ENCODE peak calls at places on chromosomes 4 and X, in five cellular contexts. Z, C, Y, H and F are unnamed samples.
A peak's percentile ranks its signal among the peaks of the same experiment; 100 is the strongest.

GRCh38 chrX:17077349-17077748 is 130.9 kb downstream of the REPS2 start:
- DNase-seq in Z (peak; percentile 2), C (no peak), Y (no peak), H (no peak), F (no peak)

GRCh38 chrX:103483720-103484119 is 35.6 kb downstream of the RAB40A start:
- DNase-seq in Z (no peak), C (no peak), Y (no peak), H (no peak), F (no peak)

GRCh38 chr4:10403633-10404445 is 53.4 kb downstream of the ZNF518B start:
- DNase-seq in Z (peak; percentile 30), C (peak; percentile 60), Y (peak; percentile 57), H (peak; percentile 2), F (peak; percentile 75)

GRCh38 chrX:41381685-41382084 is 47.7 kb downstream of the DDX3X start:
- DNase-seq in Z (peak; percentile 94), C (peak; percentile 12), Y (no peak), H (peak; percentile 43), F (peak; percentile 79)

GRCh38 chrX:13029341-13029740 is 15.1 kb downstream of the FAM9C start:
- DNase-seq in Z (peak; percentile 53), C (peak; percentile 33), Y (no peak), H (no peak), F (peak; percentile 62)

GRCh38 chrX:92231391-92231790 is 452.2 kb downstream of the PCDH11X start:
- DNase-seq in Z (no peak), C (no peak), Y (no peak), H (no peak), F (no peak)

GRCh38 chrX:118116308-118117068 is at the start of gene KLHL13:
- DNase-seq in Z (peak; percentile 5), C (peak; percentile 7), Y (peak; percentile 64), H (no peak), F (peak; percentile 44)

GRCh38 chr4:106707776-106708603 is 328.1 kb downstream of the DKK2 start:
- DNase-seq in Z (no peak), C (no peak), Y (no peak), H (no peak), F (no peak)

GRCh38 chrX:148024425-148025148 is 43.5 kb downstream of the FMR1NB start:
- DNase-seq in Z (no peak), C (no peak), Y (no peak), H (no peak), F (no peak)

GRCh38 chr4:84792366-84793301 is 173.9 kb downstream of the WDFY3 start:
- DNase-seq in Z (peak; percentile 91), C (no peak), Y (no peak), H (no peak), F (no peak)

GRCh38 chr4:133921280-133922195 is 280.1 kb downstream of the PABPC4L start:
- DNase-seq in Z (peak; percentile 47), C (no peak), Y (peak; percentile 6), H (no peak), F (peak; percentile 55)

GRCh38 chrX:136397001-136397400 is 90.7 kb upstream of the BRS3 start:
- DNase-seq in Z (peak; percentile 0), C (no peak), Y (no peak), H (no peak), F (no peak)

GRCh38 chrX:76550016-76550415 is 122.5 kb downstream of the MAGEE1 start:
- DNase-seq in Z (no peak), C (no peak), Y (no peak), H (no peak), F (no peak)

GRCh38 chr4:88159137-88159725 is 792 bp upstream of the ABCG2 start:
- DNase-seq in Z (no peak), C (no peak), Y (no peak), H (no peak), F (no peak)

GRCh38 chr4:158945529-158946108 is 157.3 kb upstream of the RAPGEF2 start:
- DNase-seq in Z (no peak), C (no peak), Y (no peak), H (no peak), F (no peak)

GRCh38 chrX:153474718-153475117 is 4.3 kb upstream of the HAUS7 start:
- DNase-seq in Z (peak; percentile 51), C (peak; percentile 27), Y (no peak), H (no peak), F (peak; percentile 59)

GRCh38 chr4:165177725-165178666 is 29.4 kb upstream of the KLHL2 start:
- DNase-seq in Z (no peak), C (no peak), Y (no peak), H (no peak), F (no peak)

GRCh38 chr4:15145709-15146108 is 143.4 kb downstream of the CPEB2 start:
- DNase-seq in Z (no peak), C (no peak), Y (no peak), H (no peak), F (no peak)

GRCh38 chr4:172950990-172951389 is 217.6 kb upstream of the GALNT7 start:
- DNase-seq in Z (no peak), C (no peak), Y (no peak), H (no peak), F (no peak)

GRCh38 chr4:71683309-71683708 is 100.6 kb downstream of the GC start:
- DNase-seq in Z (peak; percentile 3), C (no peak), Y (no peak), H (no peak), F (no peak)

GRCh38 chr4:73068496-73069337 is 799 bp downstream of the COX18 start:
- DNase-seq in Z (peak; percentile 56), C (no peak), Y (peak; percentile 23), H (no peak), F (peak; percentile 41)

GRCh38 chr4:175531405-175532091 is 280.5 kb downstream of the GPM6A start:
- DNase-seq in Z (peak; percentile 4), C (no peak), Y (no peak), H (no peak), F (peak; percentile 84)

GRCh38 chr4:73836373-73837269 is at the start of gene CXCL6:
- DNase-seq in Z (peak; percentile 17), C (no peak), Y (peak; percentile 32), H (no peak), F (peak; percentile 81)

GRCh38 chrX:18702362-18703195 is 4.9 kb upstream of the PPEF1 start:
- DNase-seq in Z (peak; percentile 80), C (no peak), Y (no peak), H (peak; percentile 9), F (peak; percentile 57)

GRCh38 chrX:133307637-133308485 is 89.7 kb upstream of the TFDP3 start:
- DNase-seq in Z (no peak), C (no peak), Y (peak; percentile 77), H (no peak), F (no peak)

GRCh38 chr4:61003301-61003700 is 196.8 kb upstream of the ADGRL3 start:
- DNase-seq in Z (no peak), C (no peak), Y (no peak), H (peak; percentile 8), F (peak; percentile 39)

GRCh38 chrX:76127341-76127740 is 45.5 kb upstream of the PBDC1 start:
- DNase-seq in Z (peak; percentile 10), C (no peak), Y (no peak), H (no peak), F (no peak)

GRCh38 chr4:11568511-11568910 is 139.8 kb upstream of the HS3ST1 start:
- DNase-seq in Z (no peak), C (no peak), Y (no peak), H (no peak), F (no peak)

GRCh38 chrX:45266456-45266855 is 65.8 kb upstream of the DIPK2B start:
- DNase-seq in Z (no peak), C (no peak), Y (no peak), H (no peak), F (no peak)

GRCh38 chr4:139902328-139903217 is 237.0 kb downstream of the MGST2 start:
- DNase-seq in Z (peak; percentile 24), C (no peak), Y (no peak), H (no peak), F (no peak)

GRCh38 chr4:83734576-83734975 is 198.7 kb downstream of the GPAT3 start:
- DNase-seq in Z (no peak), C (no peak), Y (no peak), H (no peak), F (no peak)

GRCh38 chr4:105900541-105900940 is 5.3 kb downstream of the NPNT start:
- DNase-seq in Z (no peak), C (no peak), Y (no peak), H (no peak), F (no peak)

GRCh38 chr4:67035501-67035900 is 509.8 kb downstream of the CENPC start:
- DNase-seq in Z (peak; percentile 34), C (no peak), Y (no peak), H (peak; percentile 33), F (peak; percentile 80)

GRCh38 chrX:39677987-39678840 is 419.5 kb downstream of the BCOR start:
- DNase-seq in Z (no peak), C (no peak), Y (no peak), H (no peak), F (no peak)

GRCh38 chrX:87338510-87338909 is 179.1 kb upstream of the KLHL4 start:
- DNase-seq in Z (peak; percentile 20), C (no peak), Y (peak; percentile 48), H (peak; percentile 0), F (peak; percentile 52)

GRCh38 chrX:38462257-38462656 is 99.1 kb upstream of the TSPAN7 start:
- DNase-seq in Z (no peak), C (no peak), Y (no peak), H (no peak), F (no peak)

GRCh38 chr4:88938138-88938537 is 118.8 kb downstream of the FAM13A start:
- DNase-seq in Z (peak; percentile 92), C (no peak), Y (no peak), H (peak; percentile 72), F (peak; percentile 97)

GRCh38 chr4:1854752-1855151 is 1.2 kb downstream of the LETM1 start:
- DNase-seq in Z (no peak), C (no peak), Y (no peak), H (no peak), F (no peak)
- H3K4me3 ChIP-seq in Z (peak overlapping the region; percentile 85), C (peak overlapping the region; percentile 88), Y (peak overlapping the region; percentile 86), H (peak overlapping the region; percentile 83), F (peak overlapping the region; percentile 92)

GRCh38 chr4:21507439-21507838 is 441.1 kb downstream of the KCNIP4 start:
- DNase-seq in Z (peak; percentile 21), C (no peak), Y (no peak), H (no peak), F (peak; percentile 33)
- TF ChIP-seq CTCF in Z (peak; percentile 45), C (no peak), Y (peak; percentile 28), H (peak; percentile 32), F (peak; percentile 9)

GRCh38 chr4:74921490-74921889 is 11.4 kb upstream of the PARM1 start:
- DNase-seq in Z (no peak), C (no peak), Y (no peak), H (no peak), F (no peak)
- H3K4me3 ChIP-seq in Z (no peak overlapping the region), C (no peak overlapping the region), Y (no peak overlapping the region), H (no peak overlapping the region), F (no peak overlapping the region)

GRCh38 chr4:152064282-152064681 is 303.5 kb upstream of the GATB start:
- DNase-seq in Z (no peak), C (no peak), Y (no peak), H (no peak), F (no peak)

GRCh38 chr4:152064753-152065152 is 303.9 kb upstream of the GATB start:
- DNase-seq in Z (no peak), C (no peak), Y (peak; percentile 47), H (no peak), F (no peak)

GRCh38 chr4:152063301-152064235 is 302.8 kb upstream of the GATB start:
- DNase-seq in Z (no peak), C (no peak), Y (no peak), H (no peak), F (no peak)

GRCh38 chr4:152065545-152065944 is 304.7 kb upstream of the GATB start:
- DNase-seq in Z (no peak), C (no peak), Y (no peak), H (no peak), F (no peak)
- TF ChIP-seq CTCF in Z (no peak), C (no peak), Y (no peak), H (no peak), F (no peak)